ENCODE peak calls at places on chromosome 18, in seven cellular contexts. One of them, this sample, is unnamed.

GRCh38 chr18:7617738-7618422 is 50.8 kb downstream of the PTPRM start:
- DNase-seq in Peyer's patch: no peak
- DNase-seq in astrocyte of the spinal cord: peak
- DNase-seq in dermis blood vessel endothelial cell: peak
- DNase-seq in Kasumi-1: no peak
- DNase-seq in substantia nigra: no peak
- DNase-seq in islet precursor cell: peak
- DNase-seq in this sample: no peak

GRCh38 chr18:46387426-46388131 is 269.4 kb downstream of the LOXHD1 start:
- DNase-seq in Peyer's patch: no peak
- DNase-seq in astrocyte of the spinal cord: no peak
- DNase-seq in dermis blood vessel endothelial cell: no peak
- DNase-seq in Kasumi-1: no peak
- DNase-seq in substantia nigra: no peak
- DNase-seq in islet precursor cell: no peak
- DNase-seq in this sample: no peak

GRCh38 chr18:22032392-22032961 is 136.9 kb upstream of the GATA6 start:
- DNase-seq in Peyer's patch: no peak
- DNase-seq in astrocyte of the spinal cord: peak
- DNase-seq in dermis blood vessel endothelial cell: peak
- DNase-seq in Kasumi-1: no peak
- DNase-seq in substantia nigra: no peak
- DNase-seq in islet precursor cell: peak
- DNase-seq in this sample: no peak

GRCh38 chr18:389658-390357 is 110.7 kb downstream of the COLEC12 start:
- DNase-seq in Peyer's patch: no peak
- DNase-seq in astrocyte of the spinal cord: peak
- DNase-seq in dermis blood vessel endothelial cell: no peak
- DNase-seq in Kasumi-1: no peak
- DNase-seq in substantia nigra: no peak
- DNase-seq in islet precursor cell: no peak
- DNase-seq in this sample: no peak

GRCh38 chr18:59848002-59848401 is 51.8 kb upstream of the PMAIP1 start:
- DNase-seq in Peyer's patch: no peak
- DNase-seq in astrocyte of the spinal cord: no peak
- DNase-seq in dermis blood vessel endothelial cell: no peak
- DNase-seq in Kasumi-1: no peak
- DNase-seq in substantia nigra: no peak
- DNase-seq in islet precursor cell: no peak
- DNase-seq in this sample: no peak

GRCh38 chr18:68779169-68779568 is 18.7 kb upstream of the CCDC102B start:
- DNase-seq in Peyer's patch: no peak
- DNase-seq in astrocyte of the spinal cord: peak
- DNase-seq in dermis blood vessel endothelial cell: no peak
- DNase-seq in Kasumi-1: peak
- DNase-seq in substantia nigra: no peak
- DNase-seq in islet precursor cell: no peak
- DNase-seq in this sample: no peak

GRCh38 chr18:34121157-34121807 is 103.4 kb downstream of the NOL4 start:
- DNase-seq in Peyer's patch: no peak
- DNase-seq in astrocyte of the spinal cord: peak
- DNase-seq in dermis blood vessel endothelial cell: no peak
- DNase-seq in Kasumi-1: peak
- DNase-seq in substantia nigra: no peak
- DNase-seq in islet precursor cell: peak
- DNase-seq in this sample: no peak

GRCh38 chr18:46772396-46772795 is 15.5 kb upstream of the ST8SIA5 start:
- DNase-seq in Peyer's patch: no peak
- DNase-seq in astrocyte of the spinal cord: no peak
- DNase-seq in dermis blood vessel endothelial cell: no peak
- DNase-seq in Kasumi-1: peak
- DNase-seq in substantia nigra: no peak
- DNase-seq in islet precursor cell: peak
- DNase-seq in this sample: no peak

GRCh38 chr18:75797046-75797445 is 369.5 kb upstream of the SMIM21 start:
- DNase-seq in Peyer's patch: no peak
- DNase-seq in astrocyte of the spinal cord: no peak
- DNase-seq in dermis blood vessel endothelial cell: no peak
- DNase-seq in Kasumi-1: no peak
- DNase-seq in substantia nigra: no peak
- DNase-seq in islet precursor cell: no peak
- DNase-seq in this sample: no peak

GRCh38 chr18:23871410-23871809 is 143.1 kb upstream of the TTC39C start:
- DNase-seq in Peyer's patch: peak
- DNase-seq in astrocyte of the spinal cord: no peak
- DNase-seq in dermis blood vessel endothelial cell: peak
- DNase-seq in Kasumi-1: peak
- DNase-seq in substantia nigra: no peak
- DNase-seq in islet precursor cell: peak
- DNase-seq in this sample: no peak

GRCh38 chr18:62438402-62438801 is 84.4 kb upstream of the ZCCHC2 start:
- DNase-seq in Peyer's patch: no peak
- DNase-seq in astrocyte of the spinal cord: no peak
- DNase-seq in dermis blood vessel endothelial cell: peak
- DNase-seq in Kasumi-1: no peak
- DNase-seq in substantia nigra: no peak
- DNase-seq in islet precursor cell: no peak
- DNase-seq in this sample: no peak

GRCh38 chr18:30139631-30140287 is 902.8 kb downstream of the DSC3 start:
- DNase-seq in Peyer's patch: no peak
- DNase-seq in astrocyte of the spinal cord: no peak
- DNase-seq in dermis blood vessel endothelial cell: no peak
- DNase-seq in Kasumi-1: no peak
- DNase-seq in substantia nigra: no peak
- DNase-seq in islet precursor cell: peak
- DNase-seq in this sample: no peak

GRCh38 chr18:77762632-77763031 is 513.0 kb downstream of the GALR1 start:
- DNase-seq in Peyer's patch: no peak
- DNase-seq in astrocyte of the spinal cord: no peak
- DNase-seq in dermis blood vessel endothelial cell: no peak
- DNase-seq in Kasumi-1: no peak
- DNase-seq in substantia nigra: no peak
- DNase-seq in islet precursor cell: no peak
- DNase-seq in this sample: no peak

GRCh38 chr18:77144451-77145118 is 12.0 kb upstream of the MBP start:
- DNase-seq in Peyer's patch: no peak
- DNase-seq in astrocyte of the spinal cord: no peak
- DNase-seq in dermis blood vessel endothelial cell: no peak
- DNase-seq in Kasumi-1: no peak
- DNase-seq in substantia nigra: no peak
- DNase-seq in islet precursor cell: no peak
- DNase-seq in this sample: no peak

GRCh38 chr18:48161201-48161910 is 230.9 kb upstream of the SMAD2 start:
- DNase-seq in Peyer's patch: peak
- DNase-seq in astrocyte of the spinal cord: peak
- DNase-seq in dermis blood vessel endothelial cell: peak
- DNase-seq in Kasumi-1: peak
- DNase-seq in substantia nigra: peak
- DNase-seq in islet precursor cell: peak
- DNase-seq in this sample: peak

GRCh38 chr18:70840649-70841048 is 551.8 kb downstream of the SOCS6 start:
- DNase-seq in Peyer's patch: no peak
- DNase-seq in astrocyte of the spinal cord: no peak
- DNase-seq in dermis blood vessel endothelial cell: no peak
- DNase-seq in Kasumi-1: no peak
- DNase-seq in substantia nigra: no peak
- DNase-seq in islet precursor cell: no peak
- DNase-seq in this sample: no peak

GRCh38 chr18:75553021-75553420 is 125.5 kb upstream of the SMIM21 start:
- DNase-seq in Peyer's patch: no peak
- DNase-seq in astrocyte of the spinal cord: no peak
- DNase-seq in dermis blood vessel endothelial cell: no peak
- DNase-seq in Kasumi-1: no peak
- DNase-seq in substantia nigra: no peak
- DNase-seq in islet precursor cell: no peak
- DNase-seq in this sample: no peak

GRCh38 chr18:69674921-69675405 is 272.7 kb downstream of the CD226 start:
- DNase-seq in Peyer's patch: no peak
- DNase-seq in astrocyte of the spinal cord: no peak
- DNase-seq in dermis blood vessel endothelial cell: no peak
- DNase-seq in Kasumi-1: no peak
- DNase-seq in substantia nigra: no peak
- DNase-seq in islet precursor cell: no peak
- DNase-seq in this sample: no peak

GRCh38 chr18:22348521-22349316 is 69.0 kb downstream of the CTAGE1 start:
- DNase-seq in Peyer's patch: no peak
- DNase-seq in astrocyte of the spinal cord: peak
- DNase-seq in dermis blood vessel endothelial cell: peak
- DNase-seq in Kasumi-1: no peak
- DNase-seq in substantia nigra: no peak
- DNase-seq in islet precursor cell: peak
- DNase-seq in this sample: no peak

GRCh38 chr18:73549236-73549635 is 598.4 kb downstream of the FBXO15 start:
- DNase-seq in Peyer's patch: no peak
- DNase-seq in astrocyte of the spinal cord: peak
- DNase-seq in dermis blood vessel endothelial cell: no peak
- DNase-seq in Kasumi-1: no peak
- DNase-seq in substantia nigra: peak
- DNase-seq in islet precursor cell: no peak
- DNase-seq in this sample: no peak

GRCh38 chr18:80223581-80224148 is 23.6 kb downstream of the PARD6G start:
- DNase-seq in Peyer's patch: no peak
- DNase-seq in astrocyte of the spinal cord: no peak
- DNase-seq in dermis blood vessel endothelial cell: no peak
- DNase-seq in Kasumi-1: no peak
- DNase-seq in substantia nigra: no peak
- DNase-seq in islet precursor cell: peak
- DNase-seq in this sample: no peak

GRCh38 chr18:78528437-78529228 is 451.0 kb upstream of the SALL3 start:
- DNase-seq in Peyer's patch: no peak
- DNase-seq in astrocyte of the spinal cord: no peak
- DNase-seq in dermis blood vessel endothelial cell: no peak
- DNase-seq in Kasumi-1: no peak
- DNase-seq in substantia nigra: no peak
- DNase-seq in islet precursor cell: no peak
- DNase-seq in this sample: no peak

GRCh38 chr18:36078751-36079529 is 11.6 kb upstream of the RPRD1A start:
- DNase-seq in Peyer's patch: no peak
- DNase-seq in astrocyte of the spinal cord: peak
- DNase-seq in dermis blood vessel endothelial cell: no peak
- DNase-seq in Kasumi-1: no peak
- DNase-seq in substantia nigra: no peak
- DNase-seq in islet precursor cell: no peak
- DNase-seq in this sample: no peak

This sample was measured in frontal cortex.